ENCODE peak calls at places on chromosome 18, in four cellular contexts. V, B, W and J are unnamed samples.

GRCh38 chr18:44725300-44726096 is 44.8 kb downstream of the SETBP1 start:
- DNase-seq in B (no peak), V (peak), W (peak), J (no peak)

GRCh38 chr18:69002233-69002632 is 204.4 kb downstream of the CCDC102B start:
- DNase-seq in B (no peak), V (no peak), W (no peak), J (no peak)

GRCh38 chr18:44937985-44938384 is 257.3 kb downstream of the SETBP1 start:
- DNase-seq in B (no peak), V (no peak), W (no peak), J (no peak)

GRCh38 chr18:71666481-71666880 is 877.7 kb downstream of the CBLN2 start:
- DNase-seq in W (no peak), B (no peak), V (no peak), J (no peak)

GRCh38 chr18:40692871-40693270 is 1262.2 kb upstream of the PIK3C3 start:
- DNase-seq in W (no peak), B (no peak), V (no peak), J (no peak)

GRCh38 chr18:5424903-5425302 is 118.9 kb downstream of the EPB41L3 start:
- DNase-seq in W (no peak), B (no peak), V (no peak), J (peak)

GRCh38 chr18:33577688-33578370 is at the start of gene ASXL3:
- DNase-seq in W (no peak), V (peak), B (peak), J (peak)

GRCh38 chr18:53115876-53116585 is 776.0 kb downstream of the DCC start:
- DNase-seq in V (no peak), W (no peak), B (no peak), J (no peak)

GRCh38 chr18:32624182-32624723 is 148.6 kb downstream of the KLHL14 start:
- DNase-seq in W (no peak), B (no peak), V (no peak), J (no peak)

GRCh38 chr18:11591957-11592356 is 17.4 kb upstream of the SLC35G4 start:
- DNase-seq in W (no peak), V (no peak), B (no peak), J (no peak)

GRCh38 chr18:79556829-79557585 is 122.6 kb upstream of the CTDP1 start:
- DNase-seq in B (no peak), W (no peak), V (no peak), J (no peak)

GRCh38 chr18:45993441-45993840 is 26.3 kb upstream of the EPG5 start:
- DNase-seq in W (no peak), V (peak), B (no peak), J (no peak)

GRCh38 chr18:41501848-41502247 is 453.2 kb upstream of the PIK3C3 start:
- DNase-seq in W (no peak), V (no peak), B (no peak), J (no peak)

GRCh38 chr18:45109271-45109670 is 428.6 kb downstream of the SETBP1 start:
- DNase-seq in W (no peak), B (no peak), V (no peak), J (no peak)

GRCh38 chr18:80068571-80069272 is 34.5 kb downstream of the RBFA start:
- DNase-seq in W (no peak), B (no peak), V (no peak), J (no peak)

GRCh38 chr18:32271649-32272324 is 81.9 kb downstream of the MEP1B start:
- DNase-seq in V (peak), W (no peak), B (no peak), J (peak)

GRCh38 chr18:61589724-61590065 is 256.5 kb downstream of the CDH20 start:
- DNase-seq in B (no peak), V (peak), W (no peak), J (no peak)

GRCh38 chr18:67308819-67309218 is 207.7 kb downstream of the DSEL start:
- DNase-seq in V (no peak), W (no peak), B (no peak), J (no peak)

GRCh38 chr18:71114550-71115210 is 825.8 kb downstream of the SOCS6 start:
- DNase-seq in V (no peak), W (no peak), B (no peak), J (no peak)

GRCh38 chr18:79905389-79905911 is 46.0 kb downstream of the SLC66A2 start:
- DNase-seq in W (no peak), V (peak), B (no peak), J (no peak)

GRCh38 chr18:395481-396250 is 104.8 kb downstream of the COLEC12 start:
- DNase-seq in V (peak), W (no peak), B (no peak), J (no peak)

GRCh38 chr18:40867452-40867851 is 1087.6 kb upstream of the PIK3C3 start:
- DNase-seq in V (no peak), W (no peak), B (no peak), J (no peak)

GRCh38 chr18:72652990-72653593 is 109.0 kb upstream of the CBLN2 start:
- DNase-seq in V (no peak), W (no peak), B (no peak), J (peak)

GRCh38 chr18:8977166-8977565 is 125.3 kb upstream of the NDUFV2 start:
- DNase-seq in V (no peak), B (no peak), W (no peak), J (no peak)

GRCh38 chr18:10314111-10314510 is 140.3 kb upstream of the APCDD1 start:
- DNase-seq in V (no peak), B (no peak), W (no peak), J (no peak)

DNA sequence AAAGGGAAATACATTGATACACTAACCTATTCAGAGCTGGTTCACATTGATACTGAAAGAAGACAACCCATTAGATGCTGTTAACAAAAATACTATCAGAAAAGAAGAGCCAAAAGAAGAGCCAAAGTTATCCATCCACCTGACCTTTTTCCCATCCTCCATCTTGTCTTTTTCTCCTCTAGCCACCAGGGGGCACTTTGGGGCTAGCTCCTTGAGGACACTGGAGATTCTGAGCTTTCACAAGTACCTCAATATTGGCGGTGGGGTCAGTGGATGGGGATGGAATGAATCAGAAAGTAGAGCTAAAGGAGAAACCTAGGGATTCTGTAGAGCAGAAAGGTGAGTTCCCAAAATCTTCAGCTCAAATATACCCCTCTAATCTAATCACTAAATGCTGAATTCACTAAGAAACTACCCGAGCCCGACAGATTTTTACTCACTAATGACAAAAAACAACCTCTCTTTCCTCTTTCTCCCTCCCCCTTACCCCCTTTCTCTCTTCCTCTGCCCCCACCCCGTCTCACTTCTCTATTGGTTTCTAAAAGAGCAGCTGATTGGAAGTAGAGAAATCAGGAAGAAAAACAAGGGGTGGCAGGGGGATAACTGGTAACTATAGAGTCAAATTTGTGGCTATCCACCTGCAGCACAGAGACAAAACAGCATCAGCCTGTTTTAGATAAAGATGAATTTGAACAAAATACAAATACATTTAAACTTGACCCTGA is 203.3 kb downstream of the TCF4 start:
- DNase-seq in W (peak), V (peak), B (no peak), J (peak)
- TF ChIP-seq CTCF in W (peak), V (peak), B (peak), J (peak)

GRCh38 chr18:1811282-1811681 is 760.0 kb downstream of the METTL4 start:
- DNase-seq in V (no peak), W (no peak), B (no peak), J (no peak)

GRCh38 chr18:1805526-1805925 is 765.8 kb downstream of the METTL4 start:
- DNase-seq in W (no peak), B (no peak), V (no peak), J (no peak)

GRCh38 chr18:1806884-1807615 is 764.3 kb downstream of the METTL4 start:
- DNase-seq in B (no peak), V (no peak), W (no peak), J (no peak)
- TF ChIP-seq CTCF in B (no peak), V (no peak), W (no peak), J (no peak)

DNA sequence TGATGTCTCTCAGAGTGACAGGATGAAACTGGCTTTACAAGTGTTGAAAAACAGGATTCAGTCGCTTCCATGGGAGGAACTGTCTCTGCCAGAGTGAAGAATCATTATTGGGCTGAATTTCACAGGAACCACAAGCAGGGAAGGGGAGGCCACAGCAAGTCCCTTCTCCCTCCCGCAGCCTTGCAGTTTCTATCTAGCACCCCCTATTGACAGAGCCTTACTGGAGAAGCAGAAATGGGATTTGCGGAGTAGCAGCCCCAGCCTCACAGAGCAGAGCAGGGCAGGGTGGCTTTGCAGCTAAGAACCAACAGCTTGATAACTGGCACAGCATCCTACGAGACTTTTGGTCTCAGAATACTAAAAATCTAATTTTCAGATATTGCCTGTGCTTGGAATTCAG is 33.3 kb upstream of the RMP24 start:
- DNase-seq in V (no peak), W (no peak), B (no peak), J (no peak)
- TF ChIP-seq CTCF in V (peak), W (peak), B (peak), J (peak)

GRCh38 chr18:49913221-49913620 is 99.9 kb upstream of the ACAA2 start:
- DNase-seq in B (no peak), W (no peak), V (no peak), J (no peak)
- TF ChIP-seq CTCF in B (no peak), W (no peak), V (no peak), J (no peak)

GRCh38 chr18:26017929-26018328 is 72.5 kb downstream of the SS18 start:
- DNase-seq in B (no peak), W (no peak), V (peak), J (peak)
- TF ChIP-seq CTCF in B (no peak), W (peak), V (no peak), J (no peak)

DNA sequence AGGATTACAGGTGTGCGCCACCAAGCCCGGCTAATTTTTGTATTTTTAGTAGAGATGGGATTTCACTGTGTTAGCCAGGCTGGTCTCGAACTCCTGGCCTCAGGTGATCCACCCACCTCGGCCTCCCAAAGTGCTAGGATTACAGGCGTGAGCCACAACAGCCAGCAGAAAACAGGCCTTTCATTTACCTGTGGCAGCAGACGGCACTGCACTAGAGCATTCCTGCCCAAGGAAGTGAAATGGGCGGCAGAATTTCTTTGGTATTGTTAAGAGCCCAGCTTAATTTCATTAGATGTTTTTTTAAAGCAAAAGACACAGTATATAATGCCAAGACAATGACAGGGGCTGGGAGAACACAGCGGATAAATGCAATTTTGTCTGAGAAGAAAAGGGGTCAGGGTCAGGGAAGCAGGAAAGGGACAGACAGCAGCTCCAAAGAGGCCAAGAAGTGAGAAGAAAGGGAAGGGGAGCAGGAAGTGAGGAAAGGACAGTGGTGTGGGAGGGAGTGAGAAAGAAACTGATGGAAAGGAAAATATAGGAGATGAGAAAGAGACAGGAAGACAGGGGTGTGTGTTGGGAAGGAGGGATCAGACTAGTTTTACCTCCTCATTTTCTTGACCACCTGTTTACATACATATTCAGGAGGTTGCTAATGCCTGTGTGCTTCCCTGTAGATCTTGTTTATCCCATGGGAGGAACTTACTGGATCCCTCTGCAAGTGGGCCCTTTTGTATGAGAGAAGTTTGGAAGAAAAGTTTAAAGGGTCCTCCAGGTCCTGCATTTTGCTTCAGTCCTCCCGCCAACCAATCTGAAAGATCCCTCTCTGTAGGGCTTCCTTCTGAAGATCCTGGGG is 32.5 kb downstream of the KCTD1 start:
- DNase-seq in V (no peak), B (no peak), W (no peak), J (no peak)
- TF ChIP-seq CTCF in V (no peak), B (no peak), W (no peak), J (no peak)

GRCh38 chr18:47457614-47458013 is 206.2 kb upstream of the SKOR2 start:
- DNase-seq in V (no peak), W (no peak), B (no peak), J (no peak)

GRCh38 chr18:47453038-47453437 is 201.6 kb upstream of the SKOR2 start:
- DNase-seq in W (no peak), B (no peak), V (no peak), J (no peak)

GRCh38 chr18:47461977-47462376 is 210.5 kb upstream of the SKOR2 start:
- DNase-seq in W (no peak), B (no peak), V (no peak), J (no peak)

DNA sequence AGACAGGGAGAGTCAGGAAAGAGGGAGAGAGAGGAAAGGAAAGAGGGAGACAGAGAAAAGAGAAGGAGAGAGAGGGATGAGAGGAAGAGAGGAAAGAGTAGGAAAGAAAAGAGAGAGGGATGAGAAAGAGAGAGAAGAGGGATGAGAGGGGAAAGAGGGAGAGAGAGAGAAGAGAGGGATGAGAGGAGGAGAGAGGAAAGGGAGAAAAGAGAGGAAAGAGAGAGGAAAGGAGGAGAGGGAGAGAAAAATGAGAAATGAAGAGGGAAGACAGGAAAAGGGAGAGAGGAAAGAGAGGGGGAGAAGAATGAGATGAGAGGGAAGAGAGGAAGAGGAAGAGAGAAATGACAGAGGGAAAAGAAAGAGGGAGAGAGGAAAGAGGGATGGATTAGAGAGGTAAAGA is 207.0 kb upstream of the SKOR2 start:
- DNase-seq in W (no peak), V (no peak), B (no peak), J (no peak)
- TF ChIP-seq CTCF in W (no peak), V (no peak), B (no peak), J (no peak)

GRCh38 chr18:13680612-13681011 is 45.7 kb downstream of the FAM210A start:
- DNase-seq in V (no peak), W (no peak), B (peak), J (peak)
- TF ChIP-seq CTCF in V (peak), W (peak), B (peak), J (peak)